ENCODE peak calls at places on chromosomes 5 and 9, in six cellular contexts. B is substantia nigra; D is C1 segment of cervical spinal cord; W is LHCN-M2; O is Jurkat, Clone E6-1; E is activated CD4-positive, CD25-positive, alpha-beta regulatory T cell. S is an unnamed sample.

GRCh38 chr5:98144710-98145109 is 628.8 kb upstream of the RGMB start:
- DNase-seq in W (no peak), B (no peak), O (no peak), E (no peak), D (no peak), S (no peak)

GRCh38 chr9:119432428-119432827 is 63.2 kb upstream of the BRINP1 start:
- DNase-seq in E (no peak), O (no peak), B (no peak), D (no peak), W (no peak), S (no peak)

GRCh38 chr5:111781200-111781599 is 24.2 kb upstream of the NREP start:
- DNase-seq in E (no peak), W (peak; percentile 68), D (peak; percentile 32), B (peak; percentile 14), O (no peak), S (no peak)

GRCh38 chr5:159133041-159133741 is 33.5 kb upstream of the EBF1 start:
- DNase-seq in E (no peak), O (peak; percentile 57), W (peak; percentile 64), B (no peak), D (no peak), S (peak; percentile 14)

GRCh38 chr5:135915466-135916001 is 19.9 kb upstream of the IL9 start:
- DNase-seq in E (no peak), D (no peak), W (no peak), O (no peak), B (no peak), S (no peak)

GRCh38 chr5:54457094-54457531 is 1.6 kb downstream of the HSPB3 start:
- DNase-seq in B (no peak), O (no peak), E (no peak), D (no peak), W (peak; percentile 82), S (no peak)

GRCh38 chr9:91611582-91611981 is 187.9 kb upstream of the NFIL3 start:
- DNase-seq in O (no peak), B (no peak), E (no peak), W (no peak), D (no peak), S (no peak)

GRCh38 chr5:10528056-10528816 is 35.6 kb upstream of the ANKRD33B start:
- DNase-seq in B (no peak), W (no peak), O (no peak), D (no peak), E (no peak), S (no peak)

GRCh38 chr5:137753227-137753985 is 757 bp downstream of the HNRNPA0 start:
- DNase-seq in D (peak; percentile 44), W (no peak), B (peak; percentile 41), E (peak; percentile 43), O (no peak), S (no peak)

GRCh38 chr9:84285381-84285780 is 55.2 kb downstream of the SLC28A3 start:
- DNase-seq in B (no peak), W (no peak), D (no peak), E (no peak), O (no peak), S (no peak)